ENCODE peak calls at places on chromosomes 2 and 18, in four cellular contexts. L is IMR-90, F is H9, E is H1. A is an unnamed sample.

GRCh38 chr18:14974576-14974975 is 226.6 kb downstream of the ANKRD30B start:
- DNase-seq in L (no peak), F (no peak), E (no peak), A (no peak)

GRCh38 chr2:42931147-42931817 is 138.9 kb upstream of the HAAO start:
- DNase-seq in L (no peak), F (peak), E (peak), A (peak)

GRCh38 chr2:233387667-233388528 is 33.6 kb downstream of the DGKD start:
- DNase-seq in L (peak), F (no peak), E (no peak), A (no peak)

GRCh38 chr18:30034818-30035217 is 1007.7 kb downstream of the DSC3 start:
- DNase-seq in L (no peak), F (no peak), E (no peak), A (no peak)

GRCh38 chr2:66537001-66537400 is 102.1 kb downstream of the MEIS1 start:
- DNase-seq in L (no peak), F (no peak), E (no peak), A (peak)

GRCh38 chr2:135052997-135053474 is 944 bp downstream of the RAB3GAP1 start:
- DNase-seq in L (no peak), F (no peak), E (no peak), A (peak)

GRCh38 chr2:240512666-240513535 is 44.9 kb downstream of the ANKMY1 start:
- DNase-seq in L (no peak), F (peak), E (no peak), A (no peak)

GRCh38 chr2:148586528-148587128 is 57.9 kb upstream of the EPC2 start:
- DNase-seq in L (no peak), F (no peak), E (no peak), A (peak)

GRCh38 chr2:173720310-173720709 is 244.9 kb downstream of the SP3 start:
- DNase-seq in L (peak), F (no peak), E (no peak), A (peak)

GRCh38 chr2:71938659-71939587 is 208.7 kb downstream of the CYP26B1 start:
- DNase-seq in L (no peak), F (peak), E (no peak), A (no peak)

DNA sequence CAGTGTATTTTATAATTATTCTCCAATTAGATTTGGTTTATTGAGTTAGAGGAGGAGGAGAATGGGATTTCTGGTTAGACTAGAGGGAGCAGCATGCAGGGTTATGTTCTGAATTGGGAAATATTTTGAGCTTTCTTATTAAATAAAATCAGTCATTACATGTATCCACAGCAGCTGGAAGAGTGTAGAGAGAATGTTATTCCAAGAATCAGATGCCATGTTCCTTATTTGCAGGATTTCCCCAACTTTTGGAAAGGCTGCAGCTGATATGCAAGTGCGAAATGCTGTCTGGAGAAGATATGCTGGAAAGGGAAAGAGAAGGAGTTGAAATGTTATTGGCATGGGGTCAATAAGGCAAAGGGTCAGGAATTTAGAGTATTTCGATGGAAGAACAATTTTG is 255.8 kb downstream of the MTX2 start:
- DNase-seq in L (no peak), F (no peak), E (no peak), A (no peak)
- H3K56ac ChIP-seq in L (no peak), F (no peak), E (no peak), A (no peak)

DNA sequence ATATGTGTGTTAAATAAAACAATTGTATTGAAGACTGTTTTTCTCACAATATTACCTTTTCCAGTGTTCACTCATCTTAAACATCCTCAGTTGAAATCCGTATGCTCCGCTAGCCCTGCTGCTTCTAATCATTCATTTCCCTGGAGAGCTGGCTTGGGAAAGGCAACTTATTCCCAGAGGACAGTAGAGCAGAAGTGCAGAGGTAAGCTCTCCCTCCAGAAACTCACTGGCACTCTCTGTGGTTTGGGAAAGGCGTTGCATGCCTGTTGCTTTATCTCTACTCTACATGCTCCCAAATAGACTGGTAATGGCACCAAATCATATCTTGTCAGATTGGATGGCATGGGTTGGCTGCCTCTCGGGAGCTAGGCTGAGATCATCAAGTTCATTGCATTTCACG is 117.1 kb upstream of the BOD1L2 start:
- DNase-seq in L (no peak), F (peak), E (no peak), A (peak)
- H3K56ac ChIP-seq in L (no peak), F (no peak), E (no peak), A (no peak)

DNA sequence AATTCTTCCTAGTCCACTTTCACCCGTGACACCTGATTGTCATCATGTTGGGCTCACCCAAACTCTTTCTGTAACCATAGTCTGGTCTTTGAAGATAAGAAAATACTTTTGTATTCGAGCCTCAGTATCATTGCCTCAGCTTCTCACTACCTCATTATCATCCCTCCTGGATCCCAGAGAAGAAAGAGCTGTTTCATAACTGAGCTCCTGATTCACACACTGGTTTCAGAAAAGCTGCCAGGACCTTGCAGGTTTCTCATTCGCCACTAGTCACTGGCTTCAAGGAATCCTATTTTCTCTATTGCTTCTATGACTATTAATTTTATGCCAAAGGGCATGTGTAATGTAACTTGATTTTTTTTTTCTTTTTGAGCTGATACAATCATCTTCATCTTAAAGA is 2.9 kb upstream of the CRIM1 start:
- DNase-seq in L (peak), F (no peak), E (no peak), A (peak)
- H3K56ac ChIP-seq in L (no peak), F (no peak), E (no peak), A (no peak)

GRCh38 chr18:78727877-78728276 is 251.7 kb upstream of the SALL3 start:
- DNase-seq in L (no peak), F (peak), E (no peak), A (no peak)

GRCh38 chr18:78728301-78729098 is 251.1 kb upstream of the SALL3 start:
- DNase-seq in L (no peak), F (peak), E (no peak), A (no peak)

GRCh38 chr18:78725426-78725825 is 254.2 kb upstream of the SALL3 start:
- DNase-seq in L (no peak), F (no peak), E (no peak), A (no peak)

GRCh38 chr18:78726326-78727056 is 253.1 kb upstream of the SALL3 start:
- DNase-seq in L (no peak), F (peak), E (no peak), A (no peak)

GRCh38 chr18:78727057-78727739 is 252.4 kb upstream of the SALL3 start:
- DNase-seq in L (no peak), F (peak), E (no peak), A (no peak)
- H3K56ac ChIP-seq in L (no peak), F (no peak), E (no peak), A (no peak)

DNA sequence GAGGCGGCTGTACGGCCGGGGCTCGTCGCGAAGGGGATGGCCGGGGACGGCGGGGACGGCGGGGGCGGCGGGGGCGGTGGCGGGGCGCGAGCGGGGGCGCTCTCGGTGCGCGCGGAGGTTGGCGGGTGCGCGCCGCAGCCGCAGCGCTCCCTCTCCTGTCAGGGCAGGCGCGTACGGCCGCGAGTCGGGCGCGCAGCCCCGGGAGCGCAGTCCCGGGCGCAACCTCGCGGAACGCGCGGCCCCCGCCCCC is 296 bp upstream of the GRHL1 start:
- DNase-seq in L (no peak), F (no peak), E (no peak), A (no peak)
- H3K56ac ChIP-seq in L (no peak), F (no peak), E (no peak), A (peak)

GRCh38 chr2:29162204-29162928 is 47.2 kb downstream of the CLIP4 start:
- DNase-seq in L (no peak), F (no peak), E (no peak), A (no peak)

GRCh38 chr2:29166237-29166630 is 51.0 kb downstream of the CLIP4 start:
- DNase-seq in L (peak), F (no peak), E (no peak), A (no peak)

GRCh38 chr2:29164101-29164846 is 49.1 kb downstream of the CLIP4 start:
- DNase-seq in L (no peak), F (no peak), E (no peak), A (no peak)

GRCh38 chr2:29165362-29166236 is 50.4 kb downstream of the CLIP4 start:
- DNase-seq in L (peak), F (no peak), E (no peak), A (peak)

DNA sequence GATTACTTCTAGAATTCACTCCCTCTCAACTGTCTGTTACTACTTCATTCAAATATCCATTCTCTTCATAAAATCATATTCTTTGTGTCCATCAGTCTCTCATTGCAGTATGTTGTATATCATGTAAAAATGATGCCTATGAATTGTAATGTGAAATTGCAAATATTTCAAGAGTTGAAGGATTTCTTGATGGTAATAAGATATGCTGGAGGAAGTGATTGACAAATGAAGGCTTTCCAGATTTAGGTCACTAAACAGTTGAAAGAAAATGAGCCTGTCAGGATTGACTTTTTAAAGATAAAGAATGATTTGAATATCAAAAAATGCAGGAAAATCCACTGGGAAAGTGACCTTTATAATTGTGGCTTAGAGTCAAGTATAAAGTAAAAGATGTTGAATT is 51.4 kb downstream of the CLIP4 start:
- DNase-seq in L (no peak), F (no peak), E (no peak), A (no peak)
- H3K56ac ChIP-seq in L (no peak), F (no peak), E (no peak), A (no peak)

GRCh38 chr2:9260411-9261037 is 53.9 kb downstream of the ASAP2 start:
- DNase-seq in L (no peak), F (no peak), E (no peak), A (no peak)
- H3K56ac ChIP-seq in L (no peak), F (no peak), E (no peak), A (no peak)

DNA sequence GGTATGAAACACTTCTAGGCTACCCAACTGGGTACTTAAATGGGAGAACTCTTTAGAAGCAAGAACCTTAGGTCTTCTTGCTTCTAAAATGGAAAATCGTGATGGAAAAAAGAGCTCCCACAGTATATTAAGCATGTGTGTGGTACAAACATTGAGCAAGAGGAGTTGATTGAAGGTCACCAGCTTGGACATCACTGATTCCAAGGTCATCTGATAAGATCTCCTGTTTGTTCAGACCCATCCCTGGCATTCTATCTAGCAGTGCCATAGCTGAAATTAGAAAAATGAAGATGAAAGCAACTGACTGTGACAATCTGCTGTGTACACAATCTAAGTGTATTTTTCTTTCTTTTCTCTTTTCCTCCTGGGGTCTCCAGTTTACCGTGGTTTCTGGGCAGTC is 35.7 kb downstream of the TMEM182 start:
- DNase-seq in L (no peak), F (no peak), E (no peak), A (no peak)
- H3K56ac ChIP-seq in L (no peak), F (no peak), E (no peak), A (no peak)

A was measured in mesendoderm.